ENCODE peak calls at places on chromosomes 16 and 17, in four cellular contexts. E, U, Z and H are unnamed samples.

GRCh38 chr16:3098459-3099394 is at the start of gene ZSCAN10:
- DNase-seq in Z (no peak), E (no peak), U (no peak), H (no peak)

GRCh38 chr17:2933606-2934005 is 129.8 kb downstream of the OR1D5 start:
- DNase-seq in Z (no peak), U (no peak), E (no peak), H (no peak)

GRCh38 chr17:29042679-29043538 is at the start of gene PIPOX:
- DNase-seq in E (no peak), Z (no peak), U (no peak), H (peak; percentile 50)

GRCh38 chr16:12340151-12340733 is 363.7 kb downstream of the SNX29 start:
- DNase-seq in U (peak; percentile 31), Z (peak; percentile 55), E (no peak), H (peak; percentile 40)

GRCh38 chr17:4448197-4448980 is 14.6 kb downstream of the SPNS3 start:
- DNase-seq in U (no peak), Z (no peak), E (no peak), H (no peak)

GRCh38 chr16:4917117-4917516 is 19.8 kb downstream of the PPL start:
- DNase-seq in U (no peak), Z (no peak), E (no peak), H (no peak)

GRCh38 chr16:3101018-3101840 is 2.1 kb upstream of the ZSCAN10 start:
- DNase-seq in E (peak; percentile 31), U (no peak), Z (no peak), H (peak; percentile 46)

GRCh38 chr17:72602517-72603345 is 481.9 kb downstream of the SOX9 start:
- DNase-seq in E (no peak), Z (no peak), U (no peak), H (no peak)

GRCh38 chr16:78210305-78210704 is 110.9 kb downstream of the WWOX start:
- DNase-seq in U (no peak), Z (no peak), E (peak; percentile 64), H (no peak)

GRCh38 chr16:58417600-58417999 is 25.3 kb downstream of the GINS3 start:
- DNase-seq in Z (no peak), E (no peak), U (no peak), H (no peak)

GRCh38 chr16:46884513-46885293 is 541 bp downstream of the GPT2 start:
- DNase-seq in E (no peak), U (no peak), Z (no peak), H (peak; percentile 25)

GRCh38 chr17:72457712-72458111 is 336.9 kb downstream of the SOX9 start:
- DNase-seq in E (no peak), Z (no peak), U (no peak), H (no peak)

GRCh38 chr16:84640145-84640544 is 8.2 kb upstream of the KLHL36 start:
- DNase-seq in E (no peak), U (no peak), Z (no peak), H (no peak)
- TF ChIP-seq CTCF in E (no peak), U (no peak), Z (no peak), H (no peak)

GRCh38 chr17:81365148-81365600 is 30.1 kb upstream of the BAHCC1 start:
- DNase-seq in E (peak; percentile 73), Z (no peak), U (no peak), H (no peak)
- TF ChIP-seq CTCF in E (no peak), Z (no peak), U (no peak), H (no peak)

DNA sequence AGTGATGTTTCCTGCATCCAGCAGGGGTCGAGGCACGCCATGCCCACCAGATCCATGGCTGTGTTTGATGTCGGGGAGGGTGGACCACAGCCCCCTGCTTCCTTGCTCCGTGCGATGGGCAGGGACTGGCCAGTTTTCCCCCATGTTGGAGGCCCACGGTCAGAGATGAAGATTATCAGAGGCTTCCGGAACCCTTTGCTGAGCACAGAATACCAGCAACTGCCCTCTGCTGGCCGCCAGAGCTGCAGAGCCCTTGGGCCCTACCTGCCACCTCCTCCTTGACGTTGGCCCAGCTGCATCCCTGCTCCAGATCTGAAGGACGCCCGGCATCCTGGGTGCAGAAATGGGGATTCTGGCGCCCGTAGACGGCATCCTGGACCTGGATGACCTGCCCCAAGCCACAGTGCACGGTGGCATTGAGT is 23.7 kb upstream of the BCO1 start:
- DNase-seq in U (no peak), E (no peak), Z (no peak), H (peak; percentile 21)
- TF ChIP-seq CTCF in U (peak; percentile 52), E (peak; percentile 17), Z (no peak), H (peak; percentile 21)

GRCh38 chr17:21039839-21040575 is 2.8 kb downstream of the USP22 start:
- DNase-seq in Z (peak; percentile 66), E (peak; percentile 59), U (no peak), H (no peak)
- TF ChIP-seq CTCF in Z (peak; percentile 28), E (peak; percentile 64), U (peak; percentile 57), H (no peak)

GRCh38 chr16:54280751-54281150 is 5.8 kb downstream of the IRX3 start:
- DNase-seq in U (no peak), Z (peak; percentile 28), E (peak; percentile 11), H (no peak)

GRCh38 chr16:54283735-54284318 is 2.8 kb downstream of the IRX3 start:
- DNase-seq in U (no peak), Z (peak; percentile 58), E (no peak), H (no peak)

GRCh38 chr16:54281535-54282201 is 4.9 kb downstream of the IRX3 start:
- DNase-seq in Z (peak; percentile 59), U (peak; percentile 14), E (no peak), H (peak; percentile 22)

GRCh38 chr16:54282923-54283734 is 3.5 kb downstream of the IRX3 start:
- DNase-seq in Z (peak; percentile 60), U (no peak), E (no peak), H (no peak)

GRCh38 chr16:54282202-54282922 is 4.2 kb downstream of the IRX3 start:
- DNase-seq in Z (peak; percentile 63), U (peak; percentile 54), E (peak; percentile 48), H (peak; percentile 80)
- TF ChIP-seq CTCF in Z (peak; percentile 64), U (peak; percentile 87), E (peak; percentile 59), H (peak; percentile 78)

GRCh38 chr17:78822552-78822951 is 18.1 kb downstream of the USP36 start:
- DNase-seq in U (no peak), Z (no peak), E (peak; percentile 83), H (no peak)

GRCh38 chr17:78825696-78826095 is 14.9 kb downstream of the USP36 start:
- DNase-seq in Z (no peak), E (no peak), U (no peak), H (no peak)

GRCh38 chr17:78821961-78822360 is 18.7 kb downstream of the USP36 start:
- DNase-seq in Z (no peak), U (no peak), E (no peak), H (no peak)

GRCh38 chr17:78824240-78824639 is 16.4 kb downstream of the USP36 start:
- DNase-seq in E (no peak), Z (no peak), U (no peak), H (no peak)

GRCh38 chr17:78823282-78824046 is 17.1 kb downstream of the USP36 start:
- DNase-seq in E (no peak), U (no peak), Z (no peak), H (no peak)
- TF ChIP-seq CTCF in E (no peak), U (no peak), Z (no peak), H (peak; percentile 51)

GRCh38 chr16:73179671-73180370 is 131.9 kb upstream of the ZFHX3 start:
- DNase-seq in U (no peak), E (no peak), Z (no peak), H (no peak)

GRCh38 chr16:73187163-73187562 is 139.2 kb upstream of the ZFHX3 start:
- DNase-seq in Z (no peak), U (no peak), E (no peak), H (no peak)

GRCh38 chr16:73185737-73186136 is 137.8 kb upstream of the ZFHX3 start:
- DNase-seq in E (no peak), U (no peak), Z (no peak), H (no peak)

GRCh38 chr16:73186752-73187151 is 138.8 kb upstream of the ZFHX3 start:
- DNase-seq in U (no peak), E (no peak), Z (no peak), H (no peak)

DNA sequence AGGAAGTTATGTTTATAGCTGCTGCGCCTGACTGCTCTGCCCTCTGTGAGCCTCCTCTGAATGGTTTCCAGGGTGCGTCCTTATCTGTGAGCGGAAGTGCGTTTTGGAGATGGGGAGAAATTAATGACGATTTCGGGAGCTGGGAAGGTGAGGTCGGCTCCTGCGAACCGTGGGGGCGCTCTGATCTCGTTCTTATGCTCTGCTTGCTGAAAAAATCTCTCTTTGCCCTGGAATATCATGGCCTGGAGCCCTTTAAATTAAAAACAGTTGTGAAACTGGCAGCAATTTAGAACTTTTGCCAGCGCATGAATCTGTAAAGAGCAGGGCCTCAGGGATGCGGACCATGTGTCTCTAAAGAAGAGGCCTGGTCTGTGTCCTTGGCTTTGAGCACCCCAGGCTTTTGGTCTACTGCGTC is 135.8 kb upstream of the ZFHX3 start:
- DNase-seq in E (no peak), U (no peak), Z (no peak), H (no peak)
- TF ChIP-seq CTCF in E (no peak), U (no peak), Z (no peak), H (no peak)

GRCh38 chr17:77055453-77055852 is 85.3 kb upstream of the SEC14L1 start:
- DNase-seq in Z (no peak), U (no peak), E (no peak), H (no peak)
- TF ChIP-seq CTCF in Z (no peak), U (no peak), E (no peak), H (no peak)

GRCh38 chr17:35920229-35920628 is 10.3 kb downstream of the RDM1 start:
- DNase-seq in Z (peak; percentile 1), U (no peak), E (no peak), H (no peak)

GRCh38 chr17:35918665-35919064 is 11.9 kb downstream of the RDM1 start:
- DNase-seq in Z (no peak), U (no peak), E (no peak), H (no peak)

GRCh38 chr17:35917519-35918213 is 12.9 kb downstream of the RDM1 start:
- DNase-seq in U (no peak), E (no peak), Z (peak; percentile 41), H (no peak)

GRCh38 chr17:35923609-35924114 is 6.9 kb downstream of the RDM1 start:
- DNase-seq in Z (no peak), E (no peak), U (no peak), H (no peak)
- TF ChIP-seq CTCF in Z (no peak), E (no peak), U (no peak), H (no peak)

GRCh38 chr17:75390982-75391381 is 14.5 kb downstream of the GRB2 start:
- DNase-seq in U (no peak), E (no peak), Z (no peak), H (no peak)

GRCh38 chr17:75392559-75392958 is 12.9 kb downstream of the GRB2 start:
- DNase-seq in Z (no peak), U (no peak), E (no peak), H (no peak)

GRCh38 chr17:75396025-75396424 is 9.5 kb downstream of the GRB2 start:
- DNase-seq in Z (no peak), U (no peak), E (no peak), H (no peak)

GRCh38 chr17:75394332-75394918 is 11.1 kb downstream of the GRB2 start:
- DNase-seq in U (no peak), E (no peak), Z (no peak), H (no peak)

GRCh38 chr17:75393523-75394331 is 11.8 kb downstream of the GRB2 start:
- DNase-seq in Z (peak; percentile 99), U (peak; percentile 96), E (peak; percentile 99), H (peak; percentile 94)
- TF ChIP-seq CTCF in Z (peak; percentile 28), U (no peak), E (no peak), H (no peak)